ENCODE peak calls at places on chromosomes 4 and X, in five cellular contexts. W is cardiac muscle cell, A is left ventricle myocardium inferior, C is upper lobe of left lung, O is PC-3. L is an unnamed sample. For H3K4me1, the result is how much of the 10 kb centered on the place peaks cover.

GRCh38 chrX:151396827-151397740 is at the start of gene VMA21:
- DNase-seq in A (peak), W (peak), C (peak), O (peak), L (peak)

GRCh38 chrX:108415146-108415545 is 23.1 kb downstream of the COL4A6 start:
- DNase-seq in W (no peak), O (peak), C (no peak), A (no peak), L (no peak)

GRCh38 chr4:129583868-129584267 is 487.9 kb downstream of the C4orf33 start:
- DNase-seq in W (peak), O (no peak), C (no peak), A (peak), L (no peak)

GRCh38 chrX:109475174-109475891 is 6.6 kb downstream of the GUCY2F start:
- DNase-seq in W (peak), O (peak), C (peak), A (peak), L (no peak)

GRCh38 chr4:73944061-73944875 is 37.6 kb downstream of the PF4 start:
- DNase-seq in W (peak), C (peak), O (no peak), A (peak), L (no peak)

GRCh38 chr4:165540206-165540865 is 161.5 kb downstream of the CPE start:
- DNase-seq in W (no peak), A (no peak), O (peak), C (no peak), L (no peak)

GRCh38 chrX:129478516-129478915 is 44.8 kb downstream of the SMARCA1 start:
- DNase-seq in W (peak), O (no peak), C (no peak), A (no peak), L (no peak)

GRCh38 chrX:13369541-13370140 is 49.8 kb upstream of the ATXN3L start:
- DNase-seq in W (no peak), C (no peak), O (no peak), A (no peak), L (no peak)

GRCh38 chr4:128347175-128347868 is 59.7 kb upstream of the PGRMC2 start:
- DNase-seq in A (no peak), C (no peak), O (no peak), W (peak), L (no peak)

GRCh38 chrX:98194036-98194435 is 1310.3 kb downstream of the RPA4 start:
- DNase-seq in C (no peak), O (no peak), A (no peak), W (no peak), L (no peak)

GRCh38 chrX:1763294-1763693 is 148.4 kb downstream of the ASMT start:
- DNase-seq in C (no peak), W (no peak), A (no peak), O (no peak), L (no peak)

GRCh38 chr4:88751258-88752075 is 53.8 kb upstream of the NAP1L5 start:
- DNase-seq in A (no peak), C (no peak), W (no peak), O (peak), L (no peak)

GRCh38 chr4:39713691-39714090 is 15.8 kb downstream of the UBE2K start:
- DNase-seq in O (no peak), C (no peak), W (peak), A (no peak), L (no peak)

GRCh38 chrX:84223261-84223660 is 35.3 kb upstream of the RPS6KA6 start:
- DNase-seq in C (no peak), A (no peak), O (no peak), W (no peak), L (no peak)

GRCh38 chr4:20017035-20017434 is 234.7 kb upstream of the SLIT2 start:
- DNase-seq in A (no peak), C (no peak), W (peak), O (peak), L (no peak)

GRCh38 chr4:52001616-52002015 is 18.5 kb downstream of the LRRC66 start:
- DNase-seq in A (no peak), O (peak), W (peak), C (no peak), L (no peak)

GRCh38 chrX:31508338-31508737 is 436.5 kb upstream of the FTHL17 start:
- DNase-seq in C (no peak), A (no peak), W (peak), O (no peak), L (no peak)

GRCh38 chrX:136205882-136206281 is 45.3 kb downstream of the MAP7D3 start:
- DNase-seq in W (no peak), O (no peak), C (no peak), A (no peak), L (no peak)
- H3K4me1 ChIP-seq in W (under half), O (under half), C (under half), A (half or more), L (under half)

DNA sequence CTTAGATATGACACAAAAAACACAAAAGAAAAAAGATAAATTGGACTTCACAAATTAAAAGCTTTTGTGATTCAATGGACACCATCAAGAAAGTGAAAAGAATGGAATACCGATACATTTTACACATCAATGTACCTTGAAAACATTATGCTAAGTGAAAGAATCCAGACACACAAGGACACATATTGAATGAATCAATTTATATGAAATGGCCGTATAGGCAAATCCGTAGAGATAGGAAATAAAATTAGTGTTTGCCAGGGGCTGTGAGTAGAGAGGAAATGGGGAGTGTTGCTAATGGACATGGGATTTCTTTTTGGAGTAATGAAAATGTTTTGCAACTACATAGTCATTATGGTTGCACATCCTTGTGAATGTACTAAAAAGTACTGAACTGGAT is 3.1 kb downstream of the PGAM4 start:
- DNase-seq in A (no peak), O (no peak), C (no peak), W (no peak), L (no peak)
- H3K4me3 ChIP-seq in A (no peak), O (no peak), C (no peak), W (no peak), L (no peak)

GRCh38 chr4:14149469-14150030 is 522.0 kb upstream of the BOD1L1 start:
- DNase-seq in W (peak), C (no peak), O (no peak), A (no peak), L (no peak)
- H3K4me1 ChIP-seq in W (under half), C (under half), O (under half), A (under half), L (under half)

GRCh38 chr4:184351560-184352451 is 122.5 kb downstream of the IRF2 start:
- DNase-seq in C (no peak), W (no peak), A (no peak), O (no peak), L (no peak)
- H3K4me3 ChIP-seq in C (no peak), W (no peak), A (no peak), O (no peak), L (no peak)